ENCODE peak calls at places on chromosomes 1 and 21, in nine cellular contexts. D, B, W, Q, A, Y, P, E and N are unnamed samples.

GRCh38 chr1:86507935-86508582 is 38.8 kb upstream of the CLCA4 start:
- DNase-seq in D (no peak), B (no peak), W (peak; percentile 13), Q (no peak), A (peak; percentile 71), Y (peak; percentile 15), P (no peak), E (no peak), N (peak; percentile 29)

GRCh38 chr1:202130275-202130646 is 7.5 kb downstream of the GPR37L1 start:
- DNase-seq in D (no peak), B (peak; percentile 52), W (no peak), Q (no peak), A (no peak), Y (peak; percentile 30), P (no peak), E (no peak), N (no peak)

GRCh38 chr21:42305707-42306147 is 9.5 kb downstream of the TFF3 start:
- DNase-seq in D (no peak), B (no peak), W (no peak), Q (no peak), A (no peak), Y (no peak), P (no peak), E (no peak), N (no peak)

GRCh38 chr1:235513495-235514366 is 9.5 kb upstream of the B3GALNT2 start:
- DNase-seq in D (no peak), B (peak; percentile 68), W (peak; percentile 56), Q (peak; percentile 38), A (peak; percentile 88), Y (peak; percentile 43), P (no peak), E (peak; percentile 67), N (peak; percentile 50)

GRCh38 chr1:210123924-210124589 is 108.5 kb upstream of the SERTAD4 start:
- DNase-seq in D (no peak), B (no peak), W (no peak), Q (peak; percentile 74), A (peak; percentile 84), Y (no peak), P (no peak), E (no peak), N (peak; percentile 67)

GRCh38 chr1:8214501-8215173 is 103.3 kb upstream of the SLC45A1 start:
- DNase-seq in D (no peak), B (no peak), W (no peak), Q (no peak), A (no peak), Y (no peak), P (no peak), E (no peak), N (no peak)

GRCh38 chr1:239587066-239587465 is 200.7 kb downstream of the CHRM3 start:
- DNase-seq in D (no peak), B (no peak), W (peak; percentile 53), Q (no peak), A (no peak), Y (peak; percentile 7), P (no peak), E (no peak), N (no peak)

GRCh38 chr1:239861985-239862384 is 229.7 kb upstream of the FMN2 start:
- DNase-seq in D (no peak), B (no peak), W (no peak), Q (no peak), A (no peak), Y (no peak), P (no peak), E (no peak), N (no peak)

GRCh38 chr1:183019860-183020259 is 3.4 kb upstream of the LAMC1 start:
- DNase-seq in D (no peak), B (no peak), W (no peak), Q (no peak), A (peak; percentile 61), Y (no peak), P (no peak), E (no peak), N (no peak)

GRCh38 chr1:63693956-63694607 is 79.7 kb upstream of the ROR1 start:
- DNase-seq in D (no peak), B (no peak), W (no peak), Q (no peak), A (peak; percentile 65), Y (no peak), P (no peak), E (no peak), N (peak; percentile 20)

GRCh38 chr1:229607370-229607769 is 18.6 kb downstream of the TAF5L start:
- DNase-seq in D (no peak), B (no peak), W (no peak), Q (no peak), A (no peak), Y (no peak), P (no peak), E (no peak), N (no peak)

GRCh38 chr21:38139380-38140168 is 117.2 kb upstream of the KCNJ15 start:
- DNase-seq in D (no peak), B (no peak), W (no peak), Q (no peak), A (peak; percentile 81), Y (no peak), P (no peak), E (no peak), N (no peak)

GRCh38 chr1:234963904-234964702 is 164.5 kb downstream of the TOMM20 start:
- DNase-seq in D (no peak), B (no peak), W (no peak), Q (no peak), A (no peak), Y (no peak), P (no peak), E (no peak), N (no peak)

GRCh38 chr1:45409243-45409642 is 69.0 kb upstream of the MUTYH start:
- DNase-seq in D (peak; percentile 30), B (no peak), W (no peak), Q (no peak), A (peak; percentile 3), Y (no peak), P (no peak), E (no peak), N (no peak)

GRCh38 chr1:89516055-89516454 is 8.6 kb upstream of the LRRC8B start:
- DNase-seq in D (no peak), B (no peak), W (no peak), Q (no peak), A (peak; percentile 81), Y (no peak), P (no peak), E (no peak), N (peak; percentile 69)

GRCh38 chr1:34792868-34793727 is at the start of gene GJA4:
- DNase-seq in D (no peak), B (no peak), W (no peak), Q (no peak), A (no peak), Y (no peak), P (no peak), E (no peak), N (no peak)

GRCh38 chr1:36142121-36142520 is 7.2 kb downstream of the TRAPPC3 start:
- DNase-seq in D (no peak), B (no peak), W (no peak), Q (no peak), A (no peak), Y (no peak), P (no peak), E (no peak), N (no peak)

GRCh38 chr1:151673407-151673806 is 43.2 kb downstream of the CELF3 start:
- DNase-seq in D (no peak), B (no peak), W (no peak), Q (no peak), A (no peak), Y (no peak), P (no peak), E (no peak), N (no peak)

GRCh38 chr21:27569091-27569490 is 602.2 kb upstream of the ADAMTS5 start:
- DNase-seq in D (no peak), B (no peak), W (no peak), Q (no peak), A (peak; percentile 31), Y (no peak), P (no peak), E (no peak), N (no peak)

GRCh38 chr1:88685239-88685604 is 1.1 kb downstream of the PKN2 start:
- DNase-seq in D (no peak), B (no peak), W (no peak), Q (no peak), A (peak; percentile 19), Y (no peak), P (no peak), E (peak; percentile 8), N (no peak)

GRCh38 chr1:227958617-227959324 is 11.0 kb upstream of the WNT9A start:
- DNase-seq in D (no peak), B (no peak), W (no peak), Q (no peak), A (no peak), Y (no peak), P (no peak), E (no peak), N (no peak)

GRCh38 chr1:38239258-38239657 is 192.7 kb upstream of the POU3F1 start:
- DNase-seq in D (no peak), B (no peak), W (no peak), Q (no peak), A (no peak), Y (no peak), P (no peak), E (no peak), N (no peak)

GRCh38 chr1:47791879-47792608 is 205.1 kb downstream of the TRABD2B start:
- DNase-seq in D (no peak), B (no peak), W (no peak), Q (no peak), A (no peak), Y (no peak), P (no peak), E (no peak), N (no peak)

GRCh38 chr1:204896787-204897469 is 26.3 kb downstream of the NFASC start:
- DNase-seq in D (no peak), B (no peak), W (no peak), Q (no peak), A (no peak), Y (no peak), P (no peak), E (no peak), N (no peak)

GRCh38 chr1:38817958-38818705 is 41.4 kb downstream of the RRAGC start:
- DNase-seq in D (no peak), B (peak; percentile 94), W (peak; percentile 34), Q (no peak), A (no peak), Y (no peak), P (peak; percentile 35), E (peak; percentile 82), N (peak; percentile 43)

GRCh38 chr1:244316407-244316806 is 135.3 kb downstream of the ADSS2 start:
- DNase-seq in D (no peak), B (no peak), W (no peak), Q (no peak), A (peak; percentile 39), Y (no peak), P (no peak), E (no peak), N (peak; percentile 45)

GRCh38 chr1:42003433-42003832 is 84.7 kb upstream of the HIVEP3 start:
- DNase-seq in D (no peak), B (no peak), W (no peak), Q (no peak), A (no peak), Y (no peak), P (no peak), E (no peak), N (no peak)

GRCh38 chr1:168728452-168729404 is at the start of gene DPT:
- DNase-seq in D (no peak), B (no peak), W (no peak), Q (peak; percentile 55), A (peak; percentile 57), Y (no peak), P (no peak), E (no peak), N (peak; percentile 90)

GRCh38 chr1:22767862-22768261 is 57.2 kb downstream of the EPHB2 start:
- DNase-seq in D (no peak), B (no peak), W (no peak), Q (no peak), A (no peak), Y (no peak), P (no peak), E (no peak), N (no peak)

GRCh38 chr1:176803596-176803995 is 340.6 kb downstream of the PAPPA2 start:
- DNase-seq in D (no peak), B (no peak), W (no peak), Q (no peak), A (no peak), Y (no peak), P (no peak), E (no peak), N (no peak)

GRCh38 chr1:228315945-228316588 is 90.6 kb downstream of the TRIM11 start:
- DNase-seq in D (no peak), B (no peak), W (no peak), Q (no peak), A (no peak), Y (no peak), P (no peak), E (no peak), N (no peak)